ENCODE peak calls at places on chromosomes 16 and 17, in eight cellular contexts. Q, O, I, U, N, M, L and T are unnamed samples.

GRCh38 chr17:58331815-58332719 is 3.5 kb upstream of the TSPOAP1 start:
- DNase-seq in L (no peak), I (no peak), N (no peak), O (peak), Q (peak), M (peak), U (no peak), T (no peak)

GRCh38 chr16:79726902-79727301 is 126.4 kb upstream of the MAF start:
- DNase-seq in O (no peak), L (no peak), U (no peak), I (no peak), M (no peak), Q (no peak), N (no peak), T (no peak)

GRCh38 chr16:19123535-19124178 is 9.9 kb downstream of the ITPRIPL2 start:
- DNase-seq in L (no peak), M (no peak), O (peak), N (no peak), I (no peak), Q (peak), U (no peak), T (no peak)

GRCh38 chr17:4334332-4334731 is 32.1 kb downstream of the UBE2G1 start:
- DNase-seq in O (no peak), L (no peak), U (no peak), N (no peak), I (no peak), M (no peak), Q (no peak), T (no peak)

GRCh38 chr16:74186589-74186988 is 110.0 kb upstream of the PSMD7 start:
- DNase-seq in M (no peak), Q (no peak), N (no peak), L (no peak), I (no peak), U (no peak), O (no peak), T (no peak)

GRCh38 chr16:52546291-52546941 is 527 bp downstream of the TOX3 start:
- DNase-seq in Q (no peak), N (no peak), O (no peak), M (no peak), L (no peak), I (no peak), U (peak), T (no peak)

GRCh38 chr17:68961204-68961893 is 6.2 kb upstream of the ABCA8 start:
- DNase-seq in M (no peak), O (no peak), N (no peak), I (peak), Q (no peak), L (no peak), U (no peak), T (no peak)

GRCh38 chr16:70738083-70738977 is 52.5 kb upstream of the MTSS2 start:
- DNase-seq in O (peak), L (no peak), U (peak), N (peak), M (peak), I (no peak), Q (peak), T (no peak)

GRCh38 chr16:89325861-89326471 is 108.5 kb downstream of the ZNF778 start:
- DNase-seq in M (peak), I (peak), O (peak), N (peak), U (no peak), Q (peak), L (peak), T (no peak)

GRCh38 chr16:2770057-2770780 is 6.9 kb downstream of the ELOB start:
- DNase-seq in I (no peak), Q (peak), L (peak), N (no peak), M (peak), U (no peak), O (no peak), T (no peak)

GRCh38 chr17:38578641-38579480 is 26.9 kb downstream of the SRCIN1 start:
- DNase-seq in L (no peak), M (no peak), N (no peak), I (no peak), O (no peak), U (no peak), Q (no peak), T (no peak)

GRCh38 chr16:1428511-1428910 is 2.4 kb upstream of the PERCC1 start:
- DNase-seq in I (no peak), M (peak), L (no peak), N (no peak), Q (no peak), O (no peak), U (peak), T (no peak)

GRCh38 chr16:85759631-85760419 is 8.9 kb upstream of the C16orf74 start:
- DNase-seq in O (peak), N (peak), L (no peak), M (peak), U (peak), I (no peak), Q (peak), T (no peak)

GRCh38 chr17:18961634-18962493 is 9.9 kb downstream of the SLC5A10 start:
- DNase-seq in Q (peak), O (no peak), M (no peak), I (no peak), L (no peak), U (no peak), N (no peak), T (no peak)

GRCh38 chr16:85982563-85982939 is 83.6 kb downstream of the IRF8 start:
- DNase-seq in U (no peak), O (no peak), I (no peak), Q (peak), M (no peak), N (no peak), L (no peak), T (no peak)

GRCh38 chr17:4940625-4941021 is 555 bp downstream of the RNF167 start:
- DNase-seq in M (peak), N (no peak), U (no peak), I (no peak), Q (no peak), O (no peak), L (no peak), T (no peak)

GRCh38 chr16:22004321-22004720 is 3.4 kb upstream of the PDZD9 start:
- DNase-seq in M (no peak), L (no peak), O (no peak), N (no peak), U (peak), Q (no peak), I (no peak), T (no peak)

GRCh38 chr16:19804538-19805323 is 79.9 kb downstream of the GPRC5B start:
- DNase-seq in U (peak), L (no peak), O (peak), Q (peak), M (no peak), N (no peak), I (peak), T (no peak)

GRCh38 chr17:68355093-68355492 is 63.8 kb downstream of the ARSG start:
- DNase-seq in L (no peak), O (no peak), M (no peak), U (no peak), I (no peak), Q (no peak), N (peak), T (no peak)

GRCh38 chr17:11495616-11496015 is 102.7 kb upstream of the DNAH9 start:
- DNase-seq in M (no peak), U (no peak), N (no peak), I (no peak), Q (no peak), L (no peak), O (no peak), T (no peak)

GRCh38 chr16:22736791-22737190 is 77.2 kb upstream of the HS3ST2 start:
- DNase-seq in L (no peak), N (no peak), M (no peak), O (no peak), U (no peak), I (no peak), Q (no peak), T (no peak)

GRCh38 chr16:2530629-2531318 is 434 bp downstream of the CEMP1 start:
- DNase-seq in I (no peak), L (peak), Q (no peak), M (no peak), U (no peak), O (no peak), N (no peak), T (no peak)

GRCh38 chr17:72572604-72573491 is 452.0 kb downstream of the SOX9 start:
- DNase-seq in O (no peak), Q (no peak), M (no peak), N (no peak), I (no peak), L (no peak), U (no peak), T (no peak)

GRCh38 chr17:44219636-44220210 is at the start of gene UBTF:
- DNase-seq in U (peak), Q (peak), I (no peak), O (peak), M (peak), L (peak), N (peak), T (no peak)

GRCh38 chr16:368388-369158 is 1.8 kb downstream of the MRPL28 start:
- DNase-seq in Q (no peak), U (no peak), I (no peak), M (no peak), N (no peak), O (no peak), L (no peak), T (no peak)

GRCh38 chr16:30843501-30843900 is 50.4 kb downstream of the BCL7C start:
- DNase-seq in I (no peak), O (no peak), N (no peak), U (no peak), L (no peak), M (no peak), Q (no peak), T (no peak)

GRCh38 chr16:22386976-22387375 is 12.6 kb upstream of the CDR2 start:
- DNase-seq in O (no peak), N (peak), I (no peak), M (no peak), U (no peak), Q (no peak), L (no peak), T (no peak)

GRCh38 chr16:82043680-82044584 is 8.9 kb downstream of the HSD17B2 start:
- DNase-seq in O (no peak), I (no peak), M (no peak), U (no peak), Q (no peak), L (no peak), N (peak), T (no peak)

GRCh38 chr17:42436401-42436800 is 13.3 kb upstream of the CAVIN1 start:
- DNase-seq in Q (no peak), O (no peak), U (no peak), M (no peak), L (no peak), I (peak), N (no peak), T (no peak)

GRCh38 chr17:80910043-80910442 is 81.6 kb upstream of the CHMP6 start:
- DNase-seq in L (no peak), Q (no peak), N (no peak), U (no peak), M (no peak), O (no peak), I (no peak), T (no peak)

GRCh38 chr17:71068351-71068750 is 899.0 kb downstream of the KCNJ2 start:
- DNase-seq in O (no peak), Q (no peak), U (no peak), M (no peak), I (no peak), N (no peak), L (no peak), T (no peak)

GRCh38 chr16:68717684-68718083 is 19.4 kb upstream of the CDH1 start:
- DNase-seq in Q (no peak), M (no peak), U (no peak), L (no peak), O (no peak), I (no peak), N (no peak), T (no peak)

DNA sequence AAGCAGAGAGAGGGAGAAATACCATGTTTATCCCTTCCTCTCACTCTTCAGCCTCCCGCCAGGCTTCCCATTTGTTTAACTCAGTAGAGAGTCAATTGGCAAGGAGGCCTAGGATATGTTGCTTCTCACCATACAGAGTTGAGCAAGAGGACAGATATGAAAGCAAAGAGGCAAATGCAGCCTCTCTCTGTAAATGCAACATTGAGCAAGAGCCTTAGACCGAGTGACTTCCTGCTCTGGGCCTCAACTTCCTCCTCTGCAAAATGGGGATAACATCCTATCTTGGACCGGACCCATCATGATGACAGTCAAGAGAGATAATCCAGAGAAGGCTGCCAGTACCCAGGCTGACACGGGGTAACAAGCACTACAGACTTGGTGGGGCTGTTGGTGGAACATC is 36.8 kb downstream of the SOCS1 start:
- DNase-seq in N (no peak), L (no peak), I (no peak), Q (no peak), O (no peak), M (no peak), U (no peak), T (no peak)
- TF ChIP-seq POLR2A in N (no peak), L (no peak), I (no peak), Q (no peak), O (no peak), M (no peak), U (no peak), T (no peak)

GRCh38 chr17:60036796-60037677 is 41.7 kb downstream of the HEATR6 start:
- DNase-seq in Q (peak), L (peak), O (peak), N (peak), M (peak), U (peak), I (peak), T (peak)
- TF ChIP-seq POLR2A in Q (no peak), L (no peak), O (no peak), N (no peak), M (no peak), U (no peak), I (no peak), T (no peak)

DNA sequence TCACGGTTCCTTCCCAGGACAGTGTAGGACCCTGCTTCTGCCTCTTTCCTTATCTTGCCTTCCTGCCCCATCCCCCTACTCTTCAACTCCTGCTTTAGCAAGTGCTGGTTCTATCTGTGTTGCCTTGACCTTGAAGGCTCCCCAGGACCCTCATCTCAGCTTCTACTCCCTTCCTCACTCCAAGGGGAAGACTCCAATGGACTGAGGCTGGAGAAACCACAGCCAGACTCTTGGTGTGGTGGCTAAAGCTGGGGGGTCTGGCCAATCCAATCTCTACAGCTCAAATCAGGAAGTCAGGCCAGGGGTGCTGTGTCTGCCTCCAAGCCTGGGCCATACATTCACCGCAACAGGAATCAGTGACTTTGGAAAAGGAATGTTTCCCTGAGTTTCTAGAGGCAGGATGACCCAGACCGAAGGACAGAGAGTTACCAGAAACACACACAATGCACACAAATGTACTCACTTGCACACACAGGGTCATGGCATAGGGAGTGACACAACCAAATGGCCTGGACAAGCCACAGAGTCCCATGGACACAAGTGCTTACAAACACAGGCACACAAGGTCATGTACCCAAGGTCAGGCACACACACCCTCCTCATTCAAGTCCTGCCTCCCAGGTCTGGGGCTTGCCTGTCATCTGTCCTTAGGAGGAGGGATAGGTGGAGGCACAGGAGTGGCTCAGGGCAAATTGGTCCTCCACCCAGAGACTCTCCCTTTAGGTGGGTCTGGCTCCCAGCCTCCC is 1.7 kb upstream of the HSD11B2 start:
- DNase-seq in O (peak), M (no peak), U (no peak), Q (no peak), N (no peak), L (no peak), I (no peak), T (no peak)
- TF ChIP-seq POLR2A in O (no peak), M (no peak), U (no peak), Q (no peak), N (no peak), L (no peak), I (no peak), T (no peak)

DNA sequence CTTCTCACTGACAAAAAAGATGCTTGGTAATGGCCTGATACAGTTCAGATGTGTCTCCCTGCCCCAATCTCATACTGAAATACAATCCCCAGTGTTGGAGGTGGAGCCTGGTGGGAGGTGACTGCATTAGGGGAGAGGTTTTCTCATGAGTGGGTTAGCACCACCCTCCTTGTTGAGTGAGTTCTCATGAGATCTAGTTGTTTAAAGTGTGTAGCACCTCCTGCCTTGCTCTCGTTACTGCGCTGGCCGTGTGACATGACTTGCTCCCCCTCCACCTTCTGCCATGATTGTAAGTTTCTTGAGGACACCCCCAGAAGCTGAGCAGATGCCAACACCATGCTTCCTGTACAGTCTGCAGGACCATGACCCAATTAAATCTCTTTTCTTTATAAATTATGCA is 5.0 kb downstream of the TSR1 start:
- DNase-seq in L (no peak), N (no peak), O (no peak), Q (no peak), M (no peak), I (no peak), U (no peak), T (no peak)
- TF ChIP-seq POLR2A in L (no peak), N (no peak), O (no peak), Q (no peak), M (no peak), I (no peak), U (peak), T (no peak)